ENCODE peak calls at places on chromosomes 5 and 9, in ten cellular contexts. Q, D, W, B, L, H, C, N, X and A are unnamed samples.

GRCh38 chr5:107468286-107468685 is 202.5 kb downstream of the EFNA5 start:
- DNase-seq in C (no peak), N (no peak), B (no peak), D (no peak), X (no peak), L (no peak), Q (no peak), H (no peak), W (no peak), A (no peak)

GRCh38 chr9:114372971-114373591 is 14.7 kb downstream of the AKNA start:
- DNase-seq in N (no peak), L (peak), Q (no peak), X (no peak), D (no peak), C (peak), W (no peak), H (peak), B (no peak), A (no peak)

GRCh38 chr5:132205385-132206125 is 22.1 kb downstream of the P4HA2 start:
- DNase-seq in L (no peak), C (no peak), W (no peak), X (no peak), D (peak), Q (peak), N (no peak), B (no peak), H (peak), A (peak)

GRCh38 chr9:16421534-16421933 is 448.9 kb downstream of the BNC2 start:
- DNase-seq in W (peak), C (no peak), B (peak), Q (no peak), N (no peak), L (no peak), D (peak), X (peak), H (no peak), A (no peak)

GRCh38 chr9:108443741-108444140 is 412.0 kb downstream of the ACTL7B start:
- DNase-seq in B (peak), H (no peak), D (peak), N (no peak), W (no peak), L (no peak), Q (no peak), C (no peak), X (peak), A (no peak)

GRCh38 chr5:155605898-155606297 is 592.3 kb downstream of the KIF4B start:
- DNase-seq in C (no peak), X (no peak), W (no peak), B (no peak), D (no peak), L (no peak), H (no peak), N (no peak), Q (no peak), A (no peak)

GRCh38 chr9:134306583-134307222 is 19.6 kb upstream of the RXRA start:
- DNase-seq in W (no peak), N (no peak), B (no peak), L (no peak), D (no peak), C (peak), X (no peak), H (peak), Q (no peak), A (no peak)

GRCh38 chr9:6109571-6109970 is 94.1 kb upstream of the RANBP6 start:
- DNase-seq in W (no peak), C (no peak), Q (no peak), N (no peak), X (peak), L (no peak), B (no peak), H (no peak), D (no peak), A (no peak)

GRCh38 chr9:98807070-98807810 is at the start of gene GALNT12:
- DNase-seq in Q (no peak), W (peak), X (no peak), D (no peak), N (peak), B (peak), L (peak), H (no peak), C (peak), A (no peak)

GRCh38 chr9:104987743-104988142 is 59.8 kb upstream of the ABCA1 start:
- DNase-seq in B (no peak), W (no peak), N (no peak), X (peak), L (no peak), Q (no peak), D (no peak), H (no peak), C (no peak), A (no peak)

GRCh38 chr5:54309237-54309636 is 1.1 kb downstream of the ARL15 start:
- DNase-seq in Q (no peak), N (no peak), L (no peak), C (no peak), B (peak), H (no peak), D (peak), W (no peak), X (peak), A (no peak)

GRCh38 chr9:115672477-115673316 is 480.9 kb upstream of the PAPPA start:
- DNase-seq in H (no peak), L (no peak), D (peak), Q (no peak), X (peak), N (peak), W (no peak), B (peak), C (no peak), A (peak)

GRCh38 chr5:123351315-123351714 is 71.9 kb downstream of the CEP120 start:
- DNase-seq in H (no peak), W (no peak), L (no peak), X (no peak), C (no peak), Q (no peak), B (no peak), N (no peak), D (no peak), A (no peak)

GRCh38 chr9:37464006-37464405 is 1.2 kb downstream of the ZBTB5 start:
- DNase-seq in D (no peak), H (no peak), L (no peak), C (no peak), W (no peak), X (no peak), N (no peak), Q (no peak), B (no peak), A (no peak)

GRCh38 chr9:127826253-127826913 is 23.7 kb downstream of the FPGS start:
- DNase-seq in Q (peak), W (no peak), L (no peak), C (no peak), H (no peak), B (no peak), D (no peak), N (no peak), X (no peak), A (no peak)

GRCh38 chr5:108650997-108651396 is 96.7 kb upstream of the FER start:
- DNase-seq in C (no peak), B (peak), H (no peak), Q (no peak), D (peak), X (peak), N (no peak), L (no peak), W (no peak), A (no peak)

GRCh38 chr5:20974423-20974822 is 986.4 kb upstream of the CDH18 start:
- DNase-seq in B (no peak), Q (no peak), N (no peak), L (no peak), H (no peak), X (peak), C (no peak), D (peak), W (no peak), A (no peak)

GRCh38 chr5:8912106-8912505 is 633.8 kb downstream of the SEMA5A start:
- DNase-seq in L (no peak), N (no peak), D (no peak), H (no peak), W (no peak), C (no peak), X (peak), B (peak), Q (no peak), A (no peak)

GRCh38 chr9:74950456-74950855 is 2.3 kb downstream of the C9orf40 start:
- DNase-seq in D (no peak), L (no peak), H (no peak), X (no peak), Q (no peak), C (no peak), N (no peak), W (no peak), B (peak), A (no peak)

GRCh38 chr9:129567329-129567728 is 53.6 kb downstream of the C9orf50 start:
- DNase-seq in X (no peak), Q (no peak), N (no peak), B (no peak), W (no peak), D (no peak), L (no peak), H (no peak), C (no peak), A (no peak)
- H3K4me3 ChIP-seq in X (no peak), Q (no peak), N (peak), B (no peak), W (no peak), D (no peak), L (no peak), H (no peak), C (no peak), A (no peak)

GRCh38 chr9:21592063-21592338 is 109.9 kb upstream of the IFNE start:
- DNase-seq in H (no peak), X (no peak), C (no peak), N (no peak), L (no peak), W (no peak), D (no peak), Q (no peak), B (no peak), A (no peak)

GRCh38 chr9:21591221-21592062 is 109.3 kb upstream of the IFNE start:
- DNase-seq in X (peak), B (peak), D (peak), C (peak), Q (no peak), W (peak), L (no peak), N (peak), H (no peak), A (peak)

GRCh38 chr9:21589344-21590056 is 107.4 kb upstream of the IFNE start:
- DNase-seq in D (no peak), N (no peak), X (no peak), Q (no peak), B (no peak), W (no peak), C (no peak), H (no peak), L (no peak), A (no peak)

GRCh38 chr9:21585756-21586752 is 103.9 kb upstream of the IFNE start:
- DNase-seq in B (peak), W (no peak), X (peak), L (no peak), H (no peak), C (no peak), N (no peak), Q (no peak), D (peak), A (peak)

DNA sequence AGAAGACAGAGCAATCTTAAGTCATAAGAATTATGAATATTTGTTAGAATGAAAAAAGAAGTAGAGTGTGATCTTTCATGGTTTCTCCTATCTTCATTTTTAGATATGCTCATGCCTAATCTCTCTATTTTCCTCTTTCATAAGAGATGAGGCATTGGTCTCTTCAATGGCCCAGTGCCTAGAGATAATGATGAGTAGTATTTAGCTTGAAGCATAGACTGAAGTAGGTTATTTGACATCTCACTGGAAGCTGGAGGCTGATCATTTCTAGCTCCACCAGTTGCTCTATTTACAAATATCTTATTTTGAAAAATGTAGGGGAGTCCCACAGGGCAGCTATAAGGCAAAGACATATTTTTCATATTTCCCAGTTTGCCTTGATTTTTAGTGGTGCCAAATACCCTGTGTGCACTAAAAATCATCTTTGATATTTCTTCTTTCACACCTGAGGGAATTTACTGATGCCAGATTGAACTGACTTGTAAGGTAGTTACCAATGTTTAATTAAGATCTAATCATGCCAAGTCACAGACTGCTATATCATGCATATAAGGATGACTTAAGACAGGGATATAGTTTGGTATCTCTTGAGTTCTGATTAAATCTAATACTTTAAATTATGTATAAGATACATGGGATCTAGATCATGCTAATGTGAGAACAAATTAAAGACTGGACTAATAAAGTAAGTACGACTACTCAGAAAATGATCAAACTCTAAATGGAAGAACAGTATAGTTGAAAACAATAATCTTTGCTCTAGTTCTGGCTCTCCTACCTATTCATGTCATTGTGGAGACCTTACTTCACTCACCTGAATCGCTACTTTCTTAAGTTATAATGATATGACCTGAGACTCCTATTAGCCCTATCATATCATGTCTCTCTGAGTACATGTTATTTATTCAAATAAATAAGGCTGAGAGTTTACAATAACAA is 108.2 kb upstream of the IFNE start:
- DNase-seq in H (no peak), Q (no peak), X (peak), L (no peak), D (no peak), C (no peak), B (peak), N (no peak), W (no peak), A (no peak)
- H3K4me3 ChIP-seq in H (no peak), Q (no peak), X (peak), L (no peak), D (no peak), C (no peak), B (no peak), N (peak), W (no peak), A (no peak)

GRCh38 chr9:125950880-125951471 is 203.8 kb downstream of the PBX3 start:
- DNase-seq in L (no peak), Q (no peak), N (no peak), H (no peak), W (peak), D (no peak), C (no peak), B (no peak), X (no peak), A (no peak)
- H3K4me3 ChIP-seq in L (no peak), Q (no peak), N (no peak), H (no peak), W (no peak), D (no peak), C (no peak), B (no peak), X (no peak), A (no peak)

GRCh38 chr5:103358305-103358996 is 99.9 kb downstream of the MACIR start:
- DNase-seq in H (no peak), X (no peak), N (no peak), D (no peak), L (no peak), Q (no peak), W (no peak), B (no peak), C (no peak), A (no peak)
- H3K4me3 ChIP-seq in H (no peak), X (no peak), N (no peak), D (no peak), L (no peak), Q (no peak), W (no peak), B (no peak), C (no peak), A (no peak)

GRCh38 chr5:139277171-139277570 is 16.4 kb upstream of the MATR3 start:
- DNase-seq in Q (no peak), W (no peak), B (no peak), X (no peak), H (no peak), N (no peak), D (no peak), L (no peak), C (no peak), A (no peak)

GRCh38 chr5:139276426-139276825 is 17.1 kb upstream of the MATR3 start:
- DNase-seq in W (no peak), Q (no peak), X (peak), L (no peak), B (no peak), D (no peak), N (no peak), H (no peak), C (no peak), A (no peak)

GRCh38 chr5:139273322-139273571 is 20.3 kb upstream of the MATR3 start:
- DNase-seq in C (no peak), N (peak), X (no peak), W (peak), B (no peak), D (no peak), Q (no peak), H (no peak), L (no peak), A (no peak)

GRCh38 chr5:139273572-139274264 is 19.8 kb upstream of the MATR3 start:
- DNase-seq in H (peak), D (peak), W (peak), N (peak), C (peak), X (peak), B (peak), L (peak), Q (peak), A (no peak)

DNA sequence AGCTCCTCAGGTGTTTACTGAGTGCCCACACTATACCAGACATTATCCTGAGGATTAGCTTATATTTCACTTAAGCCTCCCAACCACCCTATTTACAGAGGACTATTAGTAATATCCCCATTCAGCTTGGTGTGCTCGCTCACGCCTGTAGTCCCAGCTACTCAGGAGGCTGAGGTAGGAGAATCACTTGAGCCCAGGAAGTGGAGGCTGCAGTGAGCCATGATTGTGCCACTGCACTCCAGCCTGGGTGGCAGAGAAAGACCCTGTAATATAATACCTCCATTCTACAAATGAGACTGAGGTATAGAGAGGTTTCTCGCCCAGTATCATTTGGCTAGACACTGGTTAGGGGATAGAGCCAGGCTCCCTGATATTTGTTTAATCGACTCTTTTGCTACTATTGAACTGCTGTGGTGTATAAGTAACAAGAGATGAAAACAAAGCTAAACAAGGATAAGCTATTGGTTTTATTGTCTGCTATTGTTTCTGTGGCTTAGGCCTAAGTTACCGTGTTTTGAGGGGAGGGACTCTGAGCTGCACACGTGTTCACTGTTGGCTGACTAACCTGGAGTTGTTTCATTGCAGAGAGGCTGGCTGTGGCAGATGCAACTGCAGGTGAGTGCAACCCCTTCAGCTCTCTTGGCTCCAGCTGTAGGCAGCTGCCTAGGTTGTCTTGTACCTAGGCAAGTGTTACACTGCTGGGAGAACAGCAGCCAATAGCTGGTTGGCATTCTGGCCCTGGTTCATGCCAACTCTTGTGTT is 17.8 kb upstream of the MATR3 start:
- DNase-seq in D (no peak), W (no peak), L (peak), Q (no peak), H (no peak), C (no peak), X (peak), B (no peak), N (no peak), A (no peak)
- H3K4me3 ChIP-seq in D (no peak), W (peak), L (peak), Q (no peak), H (no peak), C (no peak), X (peak), B (no peak), N (peak), A (peak)